ENCODE peak calls at places on chromosomes 3 and 15, in four cellular contexts. One of them, this sample, is unnamed. For H3K4me1 and H3K27me3, the result is how much of the 10 kb centered on the place peaks cover.

GRCh38 chr3:104960579-104960978 is 406.1 kb upstream of the ALCAM start:
- DNase-seq in neuronal stem cell: no peak
- DNase-seq in hepatocyte: no peak
- DNase-seq in aorta: no peak
- DNase-seq in this sample: no peak

GRCh38 chr15:89513284-89513683 is 16.9 kb upstream of the RHCG start:
- DNase-seq in neuronal stem cell: no peak
- DNase-seq in hepatocyte: no peak
- DNase-seq in aorta: no peak
- DNase-seq in this sample: no peak

GRCh38 chr15:48645558-48646330 is at the start of gene FBN1:
- DNase-seq in neuronal stem cell: peak
- DNase-seq in hepatocyte: peak
- DNase-seq in aorta: peak
- DNase-seq in this sample: no peak

GRCh38 chr15:31162721-31163510 is 61.4 kb upstream of the TRPM1 start:
- DNase-seq in neuronal stem cell: no peak
- DNase-seq in hepatocyte: no peak
- DNase-seq in aorta: no peak
- DNase-seq in this sample: peak

GRCh38 chr15:101250931-101251829 is 668 bp downstream of the CHSY1 start:
- DNase-seq in neuronal stem cell: no peak
- DNase-seq in hepatocyte: peak
- DNase-seq in aorta: peak
- DNase-seq in this sample: peak

GRCh38 chr15:29053006-29053405 is 167.2 kb downstream of the APBA2 start:
- DNase-seq in neuronal stem cell: no peak
- DNase-seq in hepatocyte: no peak
- DNase-seq in aorta: no peak
- DNase-seq in this sample: no peak

GRCh38 chr3:98786364-98786930 is 23.3 kb downstream of the ST3GAL6 start:
- DNase-seq in neuronal stem cell: no peak
- DNase-seq in hepatocyte: no peak
- DNase-seq in aorta: no peak
- DNase-seq in this sample: peak

GRCh38 chr15:70095387-70096214 is 2.1 kb downstream of the TLE3 start:
- DNase-seq in neuronal stem cell: no peak
- DNase-seq in hepatocyte: peak
- DNase-seq in aorta: peak
- DNase-seq in this sample: peak

GRCh38 chr3:197847866-197848401 is 56.9 kb downstream of the LRCH3 start:
- DNase-seq in neuronal stem cell: no peak
- DNase-seq in hepatocyte: peak
- DNase-seq in aorta: no peak
- DNase-seq in this sample: no peak

GRCh38 chr15:51281368-51281967 is 56.9 kb downstream of the CYP19A1 start:
- DNase-seq in neuronal stem cell: peak
- DNase-seq in hepatocyte: peak
- DNase-seq in aorta: peak
- DNase-seq in this sample: no peak

GRCh38 chr15:93317772-93318171 is 228.8 kb upstream of the RGMA start:
- DNase-seq in neuronal stem cell: no peak
- DNase-seq in hepatocyte: no peak
- DNase-seq in aorta: no peak
- DNase-seq in this sample: no peak

DNA sequence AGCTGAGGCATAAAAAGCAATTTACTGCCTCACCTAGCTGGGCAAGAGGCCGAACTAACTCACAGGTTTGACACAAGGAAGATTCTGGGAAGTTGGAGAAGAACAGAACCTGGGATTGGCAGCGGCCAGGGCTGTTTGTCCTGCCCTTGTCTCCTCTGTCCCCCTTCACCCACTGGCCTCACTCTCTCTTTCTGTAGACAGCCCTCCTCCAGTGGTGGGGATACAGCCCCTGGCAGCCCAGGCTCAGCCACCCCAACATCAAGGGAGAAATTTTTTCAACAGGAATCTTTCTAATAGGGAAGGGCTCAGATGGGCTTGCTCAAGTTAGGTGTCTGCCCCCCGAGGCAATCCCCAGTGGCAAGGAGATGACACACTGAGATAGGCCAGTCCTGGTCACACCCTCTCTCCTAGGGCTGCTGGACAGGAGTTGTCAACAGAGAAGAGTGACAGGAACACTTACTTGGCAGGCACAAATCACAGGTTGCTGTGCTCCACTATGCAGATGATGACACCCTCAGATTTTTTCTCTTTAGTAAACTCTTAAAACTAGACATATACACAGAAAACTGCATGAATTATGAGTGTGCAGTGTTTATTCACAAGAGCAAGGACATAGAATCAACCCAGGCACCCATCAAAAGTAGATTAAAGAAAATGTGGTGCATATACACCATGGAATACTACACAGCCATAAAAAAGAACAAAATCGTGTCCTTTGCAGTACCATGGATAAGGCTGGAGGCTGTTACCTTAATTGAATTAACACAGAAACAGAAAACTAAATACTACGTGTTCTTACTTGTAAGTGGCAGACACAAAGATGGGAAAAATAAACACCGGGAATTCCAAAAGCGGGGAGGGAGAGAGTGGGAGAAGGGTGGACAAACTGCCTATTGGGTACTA is 36.4 kb downstream of the PLA2G4D start:
- DNase-seq in neuronal stem cell: no peak
- DNase-seq in hepatocyte: no peak
- DNase-seq in aorta: no peak
- DNase-seq in this sample: no peak
- H3K4me1 ChIP-seq in neuronal stem cell: under half
- H3K4me1 ChIP-seq in hepatocyte: under half
- H3K4me1 ChIP-seq in aorta: under half
- H3K4me1 ChIP-seq in this sample: under half

GRCh38 chr3:142962520-142963265 is 781 bp downstream of the PAQR9 start:
- DNase-seq in neuronal stem cell: no peak
- DNase-seq in hepatocyte: no peak
- DNase-seq in aorta: no peak
- DNase-seq in this sample: no peak

GRCh38 chr3:142960322-142960850 is 3.1 kb downstream of the PAQR9 start:
- DNase-seq in neuronal stem cell: no peak
- DNase-seq in hepatocyte: no peak
- DNase-seq in aorta: no peak
- DNase-seq in this sample: no peak

GRCh38 chr3:142963266-142964149 is at the start of gene PAQR9:
- DNase-seq in neuronal stem cell: peak
- DNase-seq in hepatocyte: peak
- DNase-seq in aorta: peak
- DNase-seq in this sample: peak

GRCh38 chr3:142962175-142962519 is 1.3 kb downstream of the PAQR9 start:
- DNase-seq in neuronal stem cell: no peak
- DNase-seq in hepatocyte: no peak
- DNase-seq in aorta: no peak
- DNase-seq in this sample: no peak

DNA sequence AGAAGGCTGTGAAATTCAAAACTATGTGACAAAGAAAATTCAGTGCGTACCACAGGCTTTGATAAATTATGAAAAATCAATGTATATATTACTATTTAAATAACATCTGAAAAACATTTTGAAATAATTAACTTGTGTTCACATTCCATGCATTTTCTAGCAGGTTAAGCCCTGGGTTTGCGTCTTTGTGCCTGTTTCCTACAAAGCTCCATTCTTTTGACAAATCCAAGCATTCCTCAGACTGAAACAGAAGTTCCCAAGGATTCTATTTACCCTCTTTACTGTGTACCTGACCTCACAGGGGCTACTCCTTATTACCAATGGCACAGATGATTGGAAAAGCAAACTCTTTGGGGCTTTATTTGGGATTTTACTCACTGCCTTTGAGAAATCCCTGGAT is 1.9 kb downstream of the PAQR9 start:
- DNase-seq in neuronal stem cell: no peak
- DNase-seq in hepatocyte: no peak
- DNase-seq in aorta: no peak
- DNase-seq in this sample: no peak
- H3K27me3 ChIP-seq in neuronal stem cell: half or more
- H3K27me3 ChIP-seq in hepatocyte: half or more
- H3K27me3 ChIP-seq in aorta: under half
- H3K27me3 ChIP-seq in this sample: under half

DNA sequence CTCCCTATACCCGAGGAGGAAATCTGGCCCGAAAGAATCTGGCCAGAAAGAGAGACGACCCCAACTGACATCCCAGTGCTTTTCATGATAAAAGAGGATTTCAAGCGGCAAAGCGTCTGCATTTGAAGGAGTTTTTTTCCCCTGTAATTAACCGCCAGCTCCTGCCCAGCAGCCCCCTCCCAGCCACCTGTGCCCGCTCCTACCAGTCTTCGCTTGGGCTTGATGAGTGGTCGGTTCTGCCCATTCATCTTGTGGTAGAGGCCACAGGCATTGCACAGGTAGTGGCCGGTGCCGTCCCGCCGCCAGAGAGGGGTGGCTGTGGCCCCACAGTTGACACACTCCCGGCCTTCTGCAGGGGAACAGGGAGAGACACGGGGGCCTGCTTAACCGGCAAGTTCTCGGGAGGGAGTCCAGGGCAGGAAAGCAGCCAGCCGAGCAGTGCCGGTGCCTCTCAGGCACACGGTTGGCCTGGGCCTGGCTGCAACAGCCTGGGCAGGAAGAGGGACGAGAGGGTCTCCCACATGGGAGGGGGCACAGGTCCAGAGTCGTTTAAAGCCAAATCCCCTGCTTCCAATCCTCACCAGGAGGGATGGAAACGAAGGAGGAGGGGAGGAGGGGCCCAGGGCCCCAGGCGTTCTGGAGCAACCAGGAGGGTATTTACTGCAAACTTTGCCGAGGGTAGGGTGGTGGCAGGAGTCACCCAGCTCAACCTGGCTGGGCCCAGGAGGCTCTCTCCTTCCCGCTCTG is 9.2 kb downstream of the GATA2 start:
- DNase-seq in neuronal stem cell: no peak
- DNase-seq in hepatocyte: no peak
- DNase-seq in aorta: peak
- DNase-seq in this sample: no peak
- H3K4me3 ChIP-seq in neuronal stem cell: no peak
- H3K4me3 ChIP-seq in hepatocyte: no peak
- H3K4me3 ChIP-seq in aorta: no peak
- H3K4me3 ChIP-seq in this sample: no peak

GRCh38 chr15:66774001-66774814 is 72.2 kb downstream of the SMAD6 start:
- DNase-seq in neuronal stem cell: peak
- DNase-seq in hepatocyte: peak
- DNase-seq in aorta: peak
- DNase-seq in this sample: peak

GRCh38 chr15:66775127-66776105 is 73.4 kb downstream of the SMAD6 start:
- DNase-seq in neuronal stem cell: no peak
- DNase-seq in hepatocyte: no peak
- DNase-seq in aorta: peak
- DNase-seq in this sample: no peak

GRCh38 chr15:66772604-66772966 is 70.5 kb downstream of the SMAD6 start:
- DNase-seq in neuronal stem cell: no peak
- DNase-seq in hepatocyte: no peak
- DNase-seq in aorta: no peak
- DNase-seq in this sample: no peak

GRCh38 chr15:66771351-66771650 is 69.3 kb downstream of the SMAD6 start:
- DNase-seq in neuronal stem cell: no peak
- DNase-seq in hepatocyte: peak
- DNase-seq in aorta: peak
- DNase-seq in this sample: no peak

GRCh38 chr15:66772967-66773873 is 71.2 kb downstream of the SMAD6 start:
- DNase-seq in neuronal stem cell: peak
- DNase-seq in hepatocyte: peak
- DNase-seq in aorta: peak
- DNase-seq in this sample: peak
- H3K4me1 ChIP-seq in neuronal stem cell: under half
- H3K4me1 ChIP-seq in hepatocyte: half or more
- H3K4me1 ChIP-seq in aorta: under half
- H3K4me1 ChIP-seq in this sample: half or more